ENCODE peak calls at places on chromosomes 4 and X, in five cellular contexts. M is adrenal gland; E is CD4-positive, alpha-beta memory T cell; S is upper lobe of left lung; F is Karpas-422. Q is an unnamed sample. For H3K4me1 and H3K27me3, the result is how much of the 10 kb centered on the place peaks cover.

GRCh38 chr4:100340534-100341364 is 150.5 kb upstream of the DDIT4L start:
- DNase-seq in M (no peak), E (no peak), S (no peak), F (no peak), Q (no peak)

GRCh38 chr4:56857601-56858301 is 36.2 kb upstream of the SPINK2 start:
- DNase-seq in E (no peak), S (no peak), F (no peak), M (no peak), Q (no peak)

GRCh38 chr4:112173593-112174559 is 28.6 kb downstream of the FAM241A start:
- DNase-seq in M (no peak), S (no peak), E (no peak), F (no peak), Q (no peak)

GRCh38 chr4:145341381-145341780 is 140.3 kb upstream of the SMAD1 start:
- DNase-seq in M (no peak), F (no peak), S (no peak), E (no peak), Q (no peak)

GRCh38 chr4:2332976-2333319 is 71.0 kb upstream of the MXD4 start:
- DNase-seq in M (no peak), F (no peak), S (no peak), E (no peak), Q (no peak)

GRCh38 chr4:13548984-13549546 is 4.8 kb upstream of the NKX3-2 start:
- DNase-seq in S (peak), M (peak), F (peak), E (peak), Q (peak)

GRCh38 chr4:54440394-54441223 is 211.5 kb downstream of the PDGFRA start:
- DNase-seq in M (peak), E (no peak), F (peak), S (no peak), Q (no peak)

GRCh38 chrX:19728083-19728648 is 159.2 kb downstream of the SH3KBP1 start:
- DNase-seq in E (no peak), S (no peak), M (no peak), F (no peak), Q (no peak)

GRCh38 chrX:114611018-114611619 is 27.2 kb downstream of the HTR2C start:
- DNase-seq in E (peak), F (peak), M (peak), S (no peak), Q (no peak)

GRCh38 chr4:138114434-138114833 is 127.7 kb downstream of the SLC7A11 start:
- DNase-seq in S (no peak), M (no peak), E (no peak), F (peak), Q (no peak)

GRCh38 chr4:165874799-165875371 is 1.8 kb downstream of the TLL1 start:
- DNase-seq in S (no peak), E (no peak), M (peak), F (no peak), Q (peak)

GRCh38 chrX:129726307-129727111 is 12.3 kb upstream of the XPNPEP2 start:
- DNase-seq in F (peak), E (no peak), S (peak), M (peak), Q (peak)

GRCh38 chr4:118112117-118112516 is 77.8 kb downstream of the NDST3 start:
- DNase-seq in E (no peak), M (no peak), S (no peak), F (no peak), Q (no peak)

GRCh38 chr4:144056800-144057199 is 37.6 kb upstream of the GYPB start:
- DNase-seq in F (no peak), S (no peak), E (no peak), M (no peak), Q (no peak)

GRCh38 chr4:184818216-184818564 is 7.6 kb downstream of the ACSL1 start:
- DNase-seq in M (no peak), F (no peak), E (no peak), S (no peak), Q (no peak)

GRCh38 chr4:186823989-186824388 is 100.3 kb upstream of the FAT1 start:
- DNase-seq in F (no peak), M (no peak), S (no peak), E (no peak), Q (no peak)

GRCh38 chr4:137200322-137200721 is 332.0 kb downstream of the PCDH18 start:
- DNase-seq in M (no peak), F (no peak), S (no peak), E (no peak), Q (no peak)

GRCh38 chr4:153651041-153651960 is 32.8 kb upstream of the TLR2 start:
- DNase-seq in S (peak), E (peak), F (peak), M (peak), Q (peak)

GRCh38 chr4:121272526-121272925 is 108.3 kb downstream of the QRFPR start:
- DNase-seq in E (no peak), F (no peak), S (no peak), M (no peak), Q (no peak)

GRCh38 chrX:40049084-40049641 is 48.6 kb downstream of the BCOR start:
- DNase-seq in E (no peak), F (no peak), S (no peak), M (no peak), Q (no peak)

GRCh38 chr4:186622788-186623464 is 67.6 kb upstream of the MTNR1A start:
- DNase-seq in S (no peak), F (no peak), E (no peak), M (no peak), Q (peak)

GRCh38 chr4:157804986-157805385 is 367.8 kb downstream of the GASK1B start:
- DNase-seq in M (no peak), E (no peak), S (no peak), F (no peak), Q (no peak)

GRCh38 chr4:19386786-19387185 is 864.9 kb upstream of the SLIT2 start:
- DNase-seq in S (no peak), F (no peak), M (no peak), E (no peak), Q (no peak)

GRCh38 chr4:94954273-94954672 is 196.5 kb downstream of the BMPR1B start:
- DNase-seq in M (no peak), F (no peak), E (no peak), S (no peak), Q (no peak)

GRCh38 chr4:186727977-186728519 is 4.4 kb upstream of the FAT1 start:
- DNase-seq in F (no peak), M (no peak), E (no peak), S (no peak), Q (no peak)

GRCh38 chr4:25727711-25728493 is 72.3 kb downstream of the SLC34A2 start:
- DNase-seq in F (no peak), M (no peak), E (no peak), S (no peak), Q (no peak)

GRCh38 chr4:1693131-1693896 is 9.2 kb upstream of the FAM53A start:
- DNase-seq in E (peak), S (peak), M (peak), F (peak), Q (peak)

GRCh38 chrX:2627272-2627867 is 63.7 kb upstream of the CD99 start:
- DNase-seq in E (peak), F (peak), M (peak), S (no peak), Q (no peak)

GRCh38 chrX:13717697-13718483 is 16.5 kb downstream of the TRAPPC2 start:
- DNase-seq in S (no peak), F (no peak), E (no peak), M (no peak), Q (peak)

GRCh38 chrX:96568088-96568487 is 116.6 kb upstream of the DIAPH2 start:
- DNase-seq in S (no peak), F (no peak), E (no peak), M (no peak), Q (no peak)

GRCh38 chr4:130233377-130234047 is 1137.6 kb downstream of the C4orf33 start:
- DNase-seq in E (no peak), M (no peak), F (no peak), S (no peak), Q (no peak)

GRCh38 chr4:152784490-152785195 is 4.9 kb downstream of the ARFIP1 start:
- DNase-seq in F (no peak), S (no peak), E (no peak), M (no peak), Q (no peak)

GRCh38 chr4:180057198-180057821 is 2185.9 kb upstream of the TENM3 start:
- DNase-seq in E (no peak), S (no peak), F (no peak), M (peak), Q (no peak)

GRCh38 chr4:171817026-171817425 is 3.8 kb downstream of the GALNTL6 start:
- DNase-seq in S (no peak), F (no peak), E (no peak), M (no peak), Q (no peak)

GRCh38 chrX:4708970-4709760 is 995.7 kb upstream of the PRKX start:
- DNase-seq in E (no peak), M (no peak), S (no peak), F (no peak), Q (no peak)

GRCh38 chr4:53321151-53321987 is 44.5 kb downstream of the SCFD2 start:
- DNase-seq in E (no peak), F (no peak), M (no peak), S (no peak), Q (no peak)
- H3K4me3 ChIP-seq in E (no peak), F (no peak), M (no peak), S (no peak), Q (peak)

GRCh38 chrX:17413228-17413627 is 38.2 kb downstream of the NHS start:
- DNase-seq in F (no peak), M (no peak), S (no peak), E (no peak), Q (no peak)

GRCh38 chrX:17414057-17414658 is 39.2 kb downstream of the NHS start:
- DNase-seq in F (no peak), M (no peak), S (no peak), E (no peak), Q (no peak)

GRCh38 chrX:17412692-17413091 is 37.7 kb downstream of the NHS start:
- DNase-seq in E (no peak), F (no peak), M (no peak), S (no peak), Q (no peak)

GRCh38 chrX:17415242-17415815 is 40.3 kb downstream of the NHS start:
- DNase-seq in E (no peak), S (no peak), F (no peak), M (no peak), Q (no peak)

GRCh38 chrX:17414839-17415238 is 39.8 kb downstream of the NHS start:
- DNase-seq in S (no peak), F (no peak), M (peak), E (no peak), Q (peak)
- H3K4me1 ChIP-seq in S (under half), F (under half), M (under half), E (under half), Q (under half)

GRCh38 chr4:127782275-127783025 is at the start of gene HSPA4L:
- DNase-seq in E (peak), M (peak), S (peak), F (peak), Q (no peak)
- H3K27me3 ChIP-seq in E (under half), M (under half), S (under half), F (under half), Q (under half)

DNA sequence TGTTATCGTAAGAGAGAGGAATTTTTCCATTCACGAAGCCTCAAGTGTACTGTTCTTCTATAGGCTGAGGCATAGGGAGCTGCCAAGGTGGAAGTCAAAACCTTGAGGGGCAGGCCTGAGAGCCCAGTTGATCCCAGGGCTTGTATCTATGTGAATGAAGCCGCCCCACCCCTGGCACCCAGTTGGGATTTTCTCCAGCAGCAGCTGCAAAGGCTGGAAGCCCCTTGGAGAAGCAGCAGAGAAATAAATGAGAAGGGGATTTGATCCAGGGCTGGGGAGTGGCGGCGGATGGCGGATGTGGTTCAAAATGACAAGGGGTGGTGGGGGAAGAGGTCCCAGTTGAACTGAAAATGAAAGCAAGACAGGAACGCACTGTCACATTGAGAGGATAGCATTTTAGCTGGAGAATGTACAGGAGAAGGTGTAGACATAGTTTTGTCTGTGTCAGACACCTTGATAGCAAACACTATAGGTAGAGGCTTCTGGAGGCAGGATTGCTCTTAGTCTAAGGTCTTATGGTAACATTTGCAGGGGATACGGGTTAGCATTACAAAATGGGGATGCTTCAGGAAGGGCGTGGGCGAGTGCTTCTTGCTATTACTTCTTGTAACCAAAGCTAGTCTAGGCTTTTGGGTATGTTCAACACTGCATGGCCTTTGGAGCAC is 32.6 kb downstream of the DOCK11 start:
- DNase-seq in F (peak), S (no peak), E (peak), M (no peak), Q (no peak)
- H3K4me3 ChIP-seq in F (peak), S (no peak), E (peak), M (no peak), Q (no peak)

GRCh38 chr4:7429601-7430078 is 5.1 kb downstream of the PSAPL1 start:
- DNase-seq in F (no peak), M (no peak), S (peak), E (no peak), Q (no peak)

GRCh38 chr4:7426525-7427171 is 8.1 kb downstream of the PSAPL1 start:
- DNase-seq in S (peak), M (no peak), F (no peak), E (no peak), Q (no peak)

GRCh38 chr4:7427326-7428260 is 7.1 kb downstream of the PSAPL1 start:
- DNase-seq in F (no peak), E (no peak), S (peak), M (no peak), Q (no peak)

GRCh38 chr4:7429069-7429416 is 5.7 kb downstream of the PSAPL1 start:
- DNase-seq in E (no peak), F (no peak), S (peak), M (no peak), Q (no peak)

GRCh38 chr4:7428261-7429068 is 6.3 kb downstream of the PSAPL1 start:
- DNase-seq in F (no peak), E (no peak), S (peak), M (no peak), Q (no peak)
- H3K4me1 ChIP-seq in F (under half), E (under half), S (under half), M (under half), Q (under half)

GRCh38 chrX:115970718-115971117 is 199.8 kb upstream of the AGTR2 start:
- DNase-seq in F (no peak), E (no peak), S (no peak), M (no peak), Q (no peak)

GRCh38 chrX:115972717-115973116 is 197.8 kb upstream of the AGTR2 start:
- DNase-seq in E (no peak), S (no peak), F (no peak), M (no peak), Q (no peak)

GRCh38 chrX:115968436-115969252 is 201.9 kb upstream of the AGTR2 start:
- DNase-seq in M (no peak), E (no peak), S (peak), F (no peak), Q (peak)

GRCh38 chrX:115966920-115967319 is 203.6 kb upstream of the AGTR2 start:
- DNase-seq in F (no peak), E (no peak), S (no peak), M (no peak), Q (no peak)
- H3K27me3 ChIP-seq in F (under half), E (under half), S (under half), M (under half), Q (under half)